ENCODE peak calls at places on chromosomes 13 and 19, in eight cellular contexts. Y, K, F, B, X, W, N and M are unnamed samples.

GRCh38 chr19:34644991-34645461 is 31.9 kb downstream of the SCGB2B2 start:
- DNase-seq in F (no peak), X (no peak), K (no peak), W (no peak), N (no peak), Y (no peak), B (no peak), M (no peak)

GRCh38 chr13:28161370-28161769 is 23.0 kb downstream of the PAN3 start:
- DNase-seq in B (no peak), N (no peak), W (no peak), F (no peak), X (no peak), K (peak), Y (no peak), M (no peak)

GRCh38 chr19:46830864-46831263 is 19.8 kb downstream of the AP2S1 start:
- DNase-seq in F (no peak), Y (no peak), N (no peak), X (no peak), B (no peak), W (no peak), K (no peak), M (no peak)

GRCh38 chr13:95564091-95564490 is 11.6 kb downstream of the CLDN10 start:
- DNase-seq in N (no peak), W (no peak), B (no peak), K (peak), X (no peak), F (no peak), Y (no peak), M (no peak)

GRCh38 chr19:13430790-13431582 is 75.3 kb downstream of the CACNA1A start:
- DNase-seq in Y (no peak), B (peak), N (peak), W (peak), K (peak), F (peak), X (peak), M (peak)

GRCh38 chr19:58569191-58569942 is 3.8 kb downstream of the MZF1 start:
- DNase-seq in K (no peak), W (no peak), F (no peak), B (no peak), X (no peak), N (no peak), Y (no peak), M (no peak)

GRCh38 chr13:36752673-36753072 is 66.3 kb upstream of the RFXAP start:
- DNase-seq in Y (no peak), B (no peak), W (no peak), F (no peak), K (peak), N (no peak), X (no peak), M (no peak)

GRCh38 chr13:80052286-80052685 is 288.6 kb downstream of the SPRY2 start:
- DNase-seq in W (no peak), X (no peak), B (no peak), F (no peak), Y (no peak), N (no peak), K (no peak), M (no peak)

GRCh38 chr19:31518216-31518615 is 169.0 kb upstream of the TSHZ3 start:
- DNase-seq in K (no peak), X (no peak), F (no peak), W (no peak), N (no peak), Y (no peak), B (no peak), M (no peak)

GRCh38 chr19:18494267-18494607 is 27.6 kb downstream of the ELL start:
- DNase-seq in N (no peak), F (no peak), Y (no peak), K (no peak), B (no peak), W (no peak), X (no peak), M (no peak)

GRCh38 chr19:38685666-38686529 is 38.4 kb downstream of the ACTN4 start:
- DNase-seq in X (no peak), Y (no peak), B (no peak), W (no peak), K (peak), F (no peak), N (no peak), M (no peak)

GRCh38 chr13:93859666-93860065 is 619.8 kb downstream of the DCT start:
- DNase-seq in W (no peak), K (peak), N (no peak), F (no peak), X (peak), B (no peak), Y (no peak), M (no peak)

GRCh38 chr19:19151418-19151817 is 13.1 kb upstream of the TMEM161A start:
- DNase-seq in X (no peak), K (no peak), Y (no peak), F (no peak), B (no peak), W (no peak), N (no peak), M (no peak)

GRCh38 chr13:109707044-109707794 is 79.2 kb downstream of the IRS2 start:
- DNase-seq in N (no peak), W (no peak), X (no peak), Y (no peak), K (no peak), B (peak), F (no peak), M (no peak)

GRCh38 chr19:46745030-46745429 is 827 bp upstream of the FKRP start:
- DNase-seq in N (no peak), B (no peak), X (no peak), K (no peak), F (no peak), Y (no peak), W (no peak), M (no peak)

GRCh38 chr13:110885966-110886365 is 28.9 kb downstream of the ANKRD10 start:
- DNase-seq in W (no peak), X (no peak), K (no peak), N (no peak), F (no peak), Y (no peak), B (no peak), M (no peak)

GRCh38 chr13:90230311-90230710 is 1117.2 kb upstream of the MIR17HG start:
- DNase-seq in F (no peak), K (no peak), Y (no peak), W (no peak), N (no peak), B (no peak), X (no peak), M (no peak)

GRCh38 chr19:48608798-48609263 is 2.3 kb downstream of the SPACA4 start:
- DNase-seq in F (peak), N (peak), Y (no peak), K (peak), W (no peak), B (no peak), X (no peak), M (no peak)

GRCh38 chr19:18119243-18120105 is 21.9 kb downstream of the MAST3 start:
- DNase-seq in W (no peak), F (no peak), X (no peak), N (peak), Y (no peak), B (no peak), K (no peak), M (no peak)

GRCh38 chr19:19077103-19077502 is 13.3 kb downstream of the SLC25A42 start:
- DNase-seq in N (no peak), K (no peak), X (no peak), Y (no peak), B (no peak), F (no peak), W (no peak), M (no peak)

GRCh38 chr19:17020380-17020779 is 6.2 kb downstream of the CPAMD8 start:
- DNase-seq in Y (no peak), X (no peak), N (no peak), W (no peak), K (no peak), F (no peak), B (no peak), M (no peak)

GRCh38 chr13:91722267-91722884 is 324.0 kb downstream of the GPC5 start:
- DNase-seq in X (no peak), Y (no peak), F (peak), N (no peak), K (peak), W (no peak), B (no peak), M (no peak)

GRCh38 chr19:2148482-2149135 is 2.8 kb downstream of the AP3D1 start:
- DNase-seq in B (no peak), W (no peak), F (no peak), K (no peak), Y (no peak), X (no peak), N (no peak), M (no peak)